ENCODE peak calls at places on chromosome 1, in four cellular contexts. M is stimulated activated CD8-positive, alpha-beta memory T cell treated with anti-CD3 and anti-CD28 coated beads, Interleukin-12 subunit alpha, Interleukin-12 subunit beta, amount 100 ng/mL, for 1 hour; K is activated CD4-positive, alpha-beta T cell treated with anti-CD3 and anti-CD28 coated beads for 48 hours; B is Calu3. R is an unnamed sample.
A peak's percentile ranks its signal among the peaks of the same experiment; 100 is the strongest.

GRCh38 chr1:59434336-59434735 is 137.4 kb downstream of the FGGY start:
- DNase-seq in M (no peak), K (no peak), B (no peak), R (peak; percentile 52)

GRCh38 chr1:212595787-212596714 is 12.5 kb upstream of the ATF3 start:
- DNase-seq in M (no peak), K (peak; percentile 53), B (peak; percentile 73), R (peak; percentile 88)

GRCh38 chr1:165228676-165229075 is 127.8 kb downstream of the LMX1A start:
- DNase-seq in M (no peak), K (no peak), B (no peak), R (no peak)

GRCh38 chr1:53091841-53092645 is 30.0 kb downstream of the PODN start:
- DNase-seq in M (no peak), K (no peak), B (no peak), R (peak; percentile 12)

GRCh38 chr1:94258873-94259331 is 21.5 kb upstream of the ARHGAP29 start:
- DNase-seq in M (no peak), K (no peak), B (peak; percentile 29), R (peak; percentile 91)

GRCh38 chr1:28594661-28595411 is 2.8 kb downstream of the RAB42 start:
- DNase-seq in M (no peak), K (no peak), B (no peak), R (no peak)

GRCh38 chr1:202858789-202859414 is 30.0 kb downstream of the RABIF start:
- DNase-seq in M (no peak), K (no peak), B (no peak), R (no peak)

GRCh38 chr1:227532019-227532619 is 31.2 kb upstream of the ZNF678 start:
- DNase-seq in M (no peak), K (no peak), B (no peak), R (no peak)

GRCh38 chr1:162213281-162213909 is 143.9 kb downstream of the NOS1AP start:
- DNase-seq in M (no peak), K (no peak), B (peak; percentile 76), R (no peak)

GRCh38 chr1:212610575-212610967 is 2.0 kb downstream of the ATF3 start:
- DNase-seq in M (no peak), K (no peak), B (no peak), R (no peak)

GRCh38 chr1:45499415-45499769 is 481 bp downstream of the CCDC163 start:
- DNase-seq in M (no peak), K (no peak), B (no peak), R (no peak)

GRCh38 chr1:27527223-27527856 is 37.4 kb upstream of the WASF2 start:
- DNase-seq in M (no peak), K (peak; percentile 44), B (no peak), R (no peak)

GRCh38 chr1:241639040-241639652 is 1.0 kb downstream of the CHML start:
- DNase-seq in M (no peak), K (no peak), B (no peak), R (no peak)

GRCh38 chr1:80047791-80048190 is 1041.3 kb upstream of the ADGRL4 start:
- DNase-seq in M (no peak), K (no peak), B (no peak), R (no peak)

GRCh38 chr1:87219141-87219540 is 109.5 kb upstream of the LMO4 start:
- DNase-seq in M (no peak), K (no peak), B (no peak), R (no peak)

GRCh38 chr1:221462345-221462744 is 279.5 kb downstream of the DUSP10 start:
- DNase-seq in M (no peak), K (no peak), B (no peak), R (no peak)

GRCh38 chr1:220887868-220888664 is 8.8 kb downstream of the HLX start:
- DNase-seq in M (no peak), K (no peak), B (no peak), R (no peak)

GRCh38 chr1:66542811-66543767 is 9.1 kb downstream of the SGIP1 start:
- DNase-seq in M (no peak), K (no peak), B (peak; percentile 82), R (peak; percentile 65)

GRCh38 chr1:17759114-17759513 is 4.0 kb downstream of the ACTL8 start:
- DNase-seq in M (no peak), K (peak; percentile 49), B (peak; percentile 37), R (no peak)

GRCh38 chr1:209929751-209930150 is 8.3 kb upstream of the SYT14 start:
- DNase-seq in M (no peak), K (no peak), B (no peak), R (no peak)

GRCh38 chr1:43019226-43019625 is 60.6 kb upstream of the SLC2A1 start:
- DNase-seq in M (no peak), K (no peak), B (no peak), R (no peak)

GRCh38 chr1:157955860-157956259 is 37.6 kb upstream of the KIRREL1 start:
- DNase-seq in M (no peak), K (no peak), B (no peak), R (no peak)

GRCh38 chr1:25566730-25567341 is 23.4 kb downstream of the LDLRAP1 start:
- DNase-seq in M (no peak), K (no peak), B (no peak), R (peak; percentile 75)

GRCh38 chr1:105632342-105633196 is 1423.9 kb upstream of the PRMT6 start:
- DNase-seq in M (no peak), K (no peak), B (no peak), R (no peak)

R was measured in GM04504.